ENCODE peak calls at places on chromosomes 3 and 15, in four cellular contexts. G is GM23248, N is mesendoderm, D is IMR-90. I is an unnamed sample.

GRCh38 chr3:160162440-160162839 is 62.8 kb upstream of the C3orf80 start:
- DNase-seq in N (peak; percentile 99), D (no peak), G (no peak), I (peak; percentile 84)

GRCh38 chr3:170644711-170645110 is 58.8 kb upstream of the SLC7A14 start:
- DNase-seq in G (peak; percentile 11), N (no peak), D (peak; percentile 15), I (no peak)

GRCh38 chr3:191328963-191329653 is at the start of gene CCDC50:
- DNase-seq in G (peak; percentile 86), D (peak; percentile 72), N (peak; percentile 90), I (peak; percentile 62)

GRCh38 chr15:59273266-59273665 is 66.6 kb downstream of the LDHAL6B start:
- DNase-seq in D (no peak), G (no peak), N (no peak), I (no peak)

GRCh38 chr3:63961891-63962290 is 49.7 kb upstream of the SCAANT1 start:
- DNase-seq in G (peak; percentile 53), N (peak; percentile 70), D (peak; percentile 68), I (no peak)

GRCh38 chr3:27195059-27195458 is 174.1 kb downstream of the NEK10 start:
- DNase-seq in D (peak; percentile 31), G (peak; percentile 13), N (no peak), I (no peak)

GRCh38 chr3:110362756-110363155 is 708.9 kb upstream of the NECTIN3 start:
- DNase-seq in D (peak; percentile 48), G (peak; percentile 50), N (no peak), I (no peak)

GRCh38 chr15:40244961-40245523 is 6.2 kb downstream of the PAK6 start:
- DNase-seq in D (no peak), G (no peak), N (peak; percentile 48), I (no peak)

GRCh38 chr15:83747050-83747717 is 93.3 kb downstream of the ADAMTSL3 start:
- DNase-seq in G (peak; percentile 8), N (peak; percentile 69), D (peak; percentile 10), I (no peak)

GRCh38 chr3:60579734-60580133 is 671.5 kb downstream of the FHIT start:
- DNase-seq in N (peak; percentile 38), G (peak; percentile 94), D (peak; percentile 90), I (no peak)

GRCh38 chr3:141561426-141562034 is 74.7 kb downstream of the RASA2 start:
- DNase-seq in G (peak; percentile 67), D (peak; percentile 80), N (peak; percentile 62), I (peak; percentile 59)

GRCh38 chr3:4750306-4751056 is 228.8 kb upstream of the BHLHE40 start:
- DNase-seq in D (peak; percentile 17), G (peak; percentile 62), N (peak; percentile 46), I (peak; percentile 8)

GRCh38 chr15:98943609-98944111 is 63.9 kb downstream of the PGPEP1L start:
- DNase-seq in D (peak; percentile 65), G (peak; percentile 48), N (peak; percentile 7), I (no peak)

GRCh38 chr3:127680790-127681189 is 8.0 kb downstream of the ABTB1 start:
- DNase-seq in G (no peak), D (no peak), N (no peak), I (no peak)

GRCh38 chr3:8903191-8903590 is 60.1 kb downstream of the RAD18 start:
- DNase-seq in D (peak; percentile 55), G (no peak), N (no peak), I (no peak)

GRCh38 chr15:72851586-72851985 is 68.0 kb upstream of the ADPGK start:
- DNase-seq in G (no peak), D (no peak), N (no peak), I (no peak)

GRCh38 chr15:95017950-95018349 is 786.6 kb downstream of the MCTP2 start:
- DNase-seq in G (no peak), N (peak; percentile 90), D (no peak), I (no peak)

GRCh38 chr3:174168026-174168425 is 691.1 kb upstream of the NAALADL2 start:
- DNase-seq in G (no peak), N (peak; percentile 26), D (no peak), I (no peak)

GRCh38 chr3:174159629-174160028 is 699.5 kb upstream of the NAALADL2 start:
- DNase-seq in G (no peak), D (no peak), N (peak; percentile 50), I (no peak)

GRCh38 chr3:174158674-174159073 is 700.5 kb upstream of the NAALADL2 start:
- DNase-seq in D (no peak), N (no peak), G (no peak), I (no peak)

DNA sequence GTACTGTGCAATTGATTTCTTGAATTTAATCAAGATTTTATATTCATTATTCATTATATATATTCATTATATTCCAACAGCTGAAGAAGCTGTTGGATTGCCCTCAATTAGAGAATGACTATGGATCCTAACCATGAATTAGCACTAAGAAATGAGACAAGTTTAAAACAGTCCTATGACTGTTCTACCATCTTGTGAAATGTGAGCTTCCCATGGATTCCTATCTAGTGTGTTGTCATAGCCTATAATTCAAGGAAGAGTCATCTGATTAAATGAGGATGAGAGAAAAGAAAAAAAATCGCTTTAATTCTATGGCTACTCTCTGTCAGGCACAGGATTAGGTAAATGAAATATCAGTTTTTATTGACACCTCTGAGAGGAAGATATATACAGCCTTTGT is 696.6 kb upstream of the NAALADL2 start:
- DNase-seq in D (peak; percentile 66), N (no peak), G (peak; percentile 74), I (no peak)
- H3K9ac ChIP-seq in D (no peak overlapping the region), N (no peak overlapping the region), G (no peak overlapping the region), I (no peak overlapping the region)

GRCh38 chr15:49645277-49645676 is 24.4 kb downstream of the DTWD1 start:
- DNase-seq in N (no peak), G (no peak), D (peak; percentile 47), I (no peak)

GRCh38 chr15:49646891-49647290 is 26.0 kb downstream of the DTWD1 start:
- DNase-seq in D (peak; percentile 58), N (no peak), G (no peak), I (no peak)

GRCh38 chr15:49645937-49646336 is 25.1 kb downstream of the DTWD1 start:
- DNase-seq in G (peak; percentile 84), N (no peak), D (peak; percentile 81), I (no peak)

GRCh38 chr15:49649987-49650386 is 29.1 kb downstream of the DTWD1 start:
- DNase-seq in N (no peak), D (peak; percentile 35), G (peak; percentile 33), I (no peak)

GRCh38 chr15:49644364-49644794 is 23.5 kb downstream of the DTWD1 start:
- DNase-seq in N (peak; percentile 59), G (peak; percentile 21), D (peak; percentile 54), I (no peak)
- H3K9ac ChIP-seq in N (no peak overlapping the region), G (no peak overlapping the region), D (no peak overlapping the region), I (no peak overlapping the region)

GRCh38 chr15:85493258-85493657 is 112.9 kb downstream of the AKAP13 start:
- DNase-seq in D (no peak), G (no peak), N (no peak), I (no peak)

GRCh38 chr15:85495096-85495495 is 114.7 kb downstream of the AKAP13 start:
- DNase-seq in D (no peak), G (no peak), N (no peak), I (no peak)

GRCh38 chr15:85495542-85495941 is 115.1 kb downstream of the AKAP13 start:
- DNase-seq in N (no peak), G (no peak), D (no peak), I (no peak)

GRCh38 chr15:85496146-85496545 is 115.7 kb downstream of the AKAP13 start:
- DNase-seq in G (no peak), D (no peak), N (no peak), I (no peak)

DNA sequence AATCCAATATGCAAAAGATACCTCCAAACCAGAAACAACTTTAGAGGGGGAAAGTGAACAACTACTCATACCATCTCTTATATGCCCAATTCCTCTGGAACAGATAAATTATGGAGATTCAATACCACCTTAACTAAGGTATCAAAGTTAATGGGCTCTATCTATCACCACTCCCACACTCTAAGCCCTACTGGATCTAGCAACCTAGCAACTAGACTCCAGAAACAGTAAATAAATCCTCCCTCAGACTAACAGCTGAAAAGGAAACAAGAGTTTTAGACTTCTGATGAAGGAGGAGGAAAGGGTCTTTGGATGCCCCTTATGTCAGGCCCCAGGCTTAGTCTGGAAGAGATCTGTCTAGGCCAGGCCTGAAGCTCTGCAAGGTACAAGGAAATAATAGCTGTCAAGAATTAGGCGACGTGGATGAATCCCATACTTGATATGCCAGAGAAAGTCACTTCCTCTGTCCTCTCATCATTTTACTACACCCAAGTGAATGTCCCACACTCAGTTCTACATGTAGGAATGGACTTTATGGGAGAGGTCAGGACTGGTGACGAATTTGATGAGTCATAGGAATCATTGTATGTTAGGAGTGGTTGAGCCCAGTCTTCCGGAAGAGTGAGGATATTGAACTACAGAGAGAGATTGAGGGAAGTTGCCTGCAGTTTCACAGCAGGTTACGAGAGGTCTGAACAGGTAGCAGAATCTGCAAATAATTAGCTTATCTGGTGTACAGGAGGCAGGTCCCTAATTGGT is 113.8 kb downstream of the AKAP13 start:
- DNase-seq in D (peak; percentile 95), N (peak; percentile 81), G (peak; percentile 94), I (no peak)
- H3K9ac ChIP-seq in D (no peak overlapping the region), N (no peak overlapping the region), G (peak overlapping the region; percentile 59), I (no peak overlapping the region)

GRCh38 chr15:29925227-29926082 is 103.2 kb upstream of the TJP1 start:
- DNase-seq in D (peak; percentile 80), N (peak; percentile 94), G (peak; percentile 80), I (peak; percentile 51)
- H3K9ac ChIP-seq in D (no peak overlapping the region), N (peak overlapping the region; percentile 22), G (no peak overlapping the region), I (no peak overlapping the region)

GRCh38 chr3:158731525-158731924 is 732 bp downstream of the RARRES1 start:
- DNase-seq in G (no peak), D (no peak), N (no peak), I (no peak)
- H3K9ac ChIP-seq in G (peak overlapping the region; percentile 65), D (peak overlapping the region; percentile 58), N (peak overlapping the region; percentile 72), I (peak overlapping the region; percentile 97)

DNA sequence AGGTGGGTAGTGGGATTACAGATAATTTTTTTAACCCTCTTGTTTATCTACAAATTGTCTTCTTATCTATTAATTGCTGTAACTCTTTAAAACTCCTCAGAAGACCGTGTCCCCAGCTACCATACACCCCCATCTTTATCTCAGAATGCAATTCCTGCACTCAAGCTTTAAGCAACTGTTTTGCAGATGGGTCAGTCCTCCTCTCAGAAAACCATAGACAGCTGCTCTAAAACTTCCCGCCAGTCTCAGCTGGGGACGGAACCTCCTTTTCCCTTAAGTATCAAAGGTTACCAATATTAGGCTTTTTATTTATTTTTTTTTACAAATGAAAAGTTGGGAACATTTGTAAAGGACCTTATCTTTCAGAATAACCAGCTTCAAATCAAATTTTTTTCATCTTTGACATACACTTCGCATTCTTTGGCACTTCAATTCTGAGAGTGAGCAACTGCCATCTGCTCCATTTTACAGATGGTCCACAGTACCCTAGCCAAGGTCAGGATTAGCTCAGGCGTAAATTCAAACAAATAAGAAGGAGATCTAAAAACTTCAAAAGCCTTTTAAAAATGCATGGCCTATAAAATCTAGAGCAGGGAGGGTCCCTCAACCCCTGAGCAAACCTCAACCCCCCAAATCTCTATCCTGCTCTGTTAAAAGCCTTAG is 1.2 kb downstream of the GATM start:
- DNase-seq in D (no peak), G (no peak), N (peak; percentile 55), I (no peak)
- H3K9ac ChIP-seq in D (no peak overlapping the region), G (no peak overlapping the region), N (peak overlapping the region; percentile 77), I (no peak overlapping the region)

GRCh38 chr3:29167180-29167579 is 113.7 kb upstream of the RBMS3 start:
- DNase-seq in D (peak; percentile 75), N (no peak), G (no peak), I (no peak)

GRCh38 chr3:29170894-29171582 is 109.8 kb upstream of the RBMS3 start:
- DNase-seq in N (no peak), D (peak; percentile 45), G (peak; percentile 44), I (no peak)

GRCh38 chr3:29168686-29169085 is 112.2 kb upstream of the RBMS3 start:
- DNase-seq in G (no peak), D (no peak), N (no peak), I (no peak)

GRCh38 chr3:29169456-29169855 is 111.4 kb upstream of the RBMS3 start:
- DNase-seq in G (no peak), D (no peak), N (no peak), I (no peak)

GRCh38 chr3:29171583-29171990 is 109.3 kb upstream of the RBMS3 start:
- DNase-seq in G (no peak), D (peak; percentile 43), N (no peak), I (no peak)
- H3K9ac ChIP-seq in G (no peak overlapping the region), D (no peak overlapping the region), N (no peak overlapping the region), I (no peak overlapping the region)